ENCODE peak calls at places on chromosomes 11 and 22, in seven cellular contexts. One of them, this sample, is unnamed.

GRCh38 chr11:76962583-76963416 is 71.4 kb upstream of the B3GNT6 start:
- DNase-seq in C1 segment of cervical spinal cord: no peak
- DNase-seq in spleen: no peak
- DNase-seq in brain microvascular endothelial cell: no peak
- DNase-seq in PC-9: no peak
- DNase-seq in NCI-H2081: no peak
- DNase-seq in HCT116: no peak
- DNase-seq in this sample: no peak

GRCh38 chr11:134634897-134635831 is 223.1 kb upstream of the B3GAT1 start:
- DNase-seq in C1 segment of cervical spinal cord: peak
- DNase-seq in spleen: peak
- DNase-seq in brain microvascular endothelial cell: no peak
- DNase-seq in PC-9: no peak
- DNase-seq in NCI-H2081: no peak
- DNase-seq in HCT116: no peak
- DNase-seq in this sample: no peak

GRCh38 chr11:62707277-62707771 is at the start of the genes BSCL2 and GNG3:
- DNase-seq in C1 segment of cervical spinal cord: peak
- DNase-seq in spleen: peak
- DNase-seq in brain microvascular endothelial cell: no peak
- DNase-seq in PC-9: no peak
- DNase-seq in NCI-H2081: no peak
- DNase-seq in HCT116: no peak
- DNase-seq in this sample: no peak

GRCh38 chr22:47768027-47768426 is 1005.6 kb downstream of the TBC1D22A start:
- DNase-seq in C1 segment of cervical spinal cord: no peak
- DNase-seq in spleen: no peak
- DNase-seq in brain microvascular endothelial cell: no peak
- DNase-seq in PC-9: no peak
- DNase-seq in NCI-H2081: no peak
- DNase-seq in HCT116: no peak
- DNase-seq in this sample: no peak

GRCh38 chr22:38881464-38881871 is 9.5 kb upstream of the CBX6 start:
- DNase-seq in C1 segment of cervical spinal cord: peak
- DNase-seq in spleen: no peak
- DNase-seq in brain microvascular endothelial cell: no peak
- DNase-seq in PC-9: no peak
- DNase-seq in NCI-H2081: no peak
- DNase-seq in HCT116: no peak
- DNase-seq in this sample: peak

GRCh38 chr11:57709802-57710367 is 2.1 kb downstream of the MED19 start:
- DNase-seq in C1 segment of cervical spinal cord: no peak
- DNase-seq in spleen: no peak
- DNase-seq in brain microvascular endothelial cell: no peak
- DNase-seq in PC-9: no peak
- DNase-seq in NCI-H2081: no peak
- DNase-seq in HCT116: no peak
- DNase-seq in this sample: no peak

GRCh38 chr22:32528984-32529982 is 54.7 kb downstream of the FBXO7 start:
- DNase-seq in C1 segment of cervical spinal cord: peak
- DNase-seq in spleen: peak
- DNase-seq in brain microvascular endothelial cell: peak
- DNase-seq in PC-9: peak
- DNase-seq in NCI-H2081: peak
- DNase-seq in HCT116: peak
- DNase-seq in this sample: peak

GRCh38 chr11:27501102-27501501 is 5.5 kb downstream of the LIN7C start:
- DNase-seq in C1 segment of cervical spinal cord: no peak
- DNase-seq in spleen: no peak
- DNase-seq in brain microvascular endothelial cell: no peak
- DNase-seq in PC-9: no peak
- DNase-seq in NCI-H2081: no peak
- DNase-seq in HCT116: no peak
- DNase-seq in this sample: no peak

GRCh38 chr11:74726547-74727182 is 4.6 kb downstream of the CHRDL2 start:
- DNase-seq in C1 segment of cervical spinal cord: peak
- DNase-seq in spleen: peak
- DNase-seq in brain microvascular endothelial cell: peak
- DNase-seq in PC-9: peak
- DNase-seq in NCI-H2081: peak
- DNase-seq in HCT116: peak
- DNase-seq in this sample: peak

GRCh38 chr22:47225080-47225930 is 462.9 kb downstream of the TBC1D22A start:
- DNase-seq in C1 segment of cervical spinal cord: no peak
- DNase-seq in spleen: no peak
- DNase-seq in brain microvascular endothelial cell: no peak
- DNase-seq in PC-9: no peak
- DNase-seq in NCI-H2081: no peak
- DNase-seq in HCT116: no peak
- DNase-seq in this sample: peak

GRCh38 chr11:95788921-95789505 is 569 bp downstream of the FAM76B start:
- DNase-seq in C1 segment of cervical spinal cord: no peak
- DNase-seq in spleen: no peak
- DNase-seq in brain microvascular endothelial cell: peak
- DNase-seq in PC-9: peak
- DNase-seq in NCI-H2081: peak
- DNase-seq in HCT116: no peak
- DNase-seq in this sample: no peak

GRCh38 chr11:15038963-15039362 is 34.4 kb upstream of the CALCB start:
- DNase-seq in C1 segment of cervical spinal cord: no peak
- DNase-seq in spleen: no peak
- DNase-seq in brain microvascular endothelial cell: no peak
- DNase-seq in PC-9: no peak
- DNase-seq in NCI-H2081: no peak
- DNase-seq in HCT116: peak
- DNase-seq in this sample: no peak

GRCh38 chr11:81039916-81040530 is 1599.2 kb upstream of the TENM4 start:
- DNase-seq in C1 segment of cervical spinal cord: no peak
- DNase-seq in spleen: no peak
- DNase-seq in brain microvascular endothelial cell: no peak
- DNase-seq in PC-9: no peak
- DNase-seq in NCI-H2081: no peak
- DNase-seq in HCT116: no peak
- DNase-seq in this sample: no peak

GRCh38 chr22:42619261-42620063 is 4.8 kb upstream of the POLDIP3 start:
- DNase-seq in C1 segment of cervical spinal cord: no peak
- DNase-seq in spleen: no peak
- DNase-seq in brain microvascular endothelial cell: no peak
- DNase-seq in PC-9: no peak
- DNase-seq in NCI-H2081: no peak
- DNase-seq in HCT116: no peak
- DNase-seq in this sample: no peak

GRCh38 chr11:121464352-121464946 is 11.7 kb upstream of the SORL1-AS1 start:
- DNase-seq in C1 segment of cervical spinal cord: peak
- DNase-seq in spleen: peak
- DNase-seq in brain microvascular endothelial cell: peak
- DNase-seq in PC-9: peak
- DNase-seq in NCI-H2081: no peak
- DNase-seq in HCT116: peak
- DNase-seq in this sample: peak

GRCh38 chr11:117456027-117456720 is 128.5 kb downstream of the CEP164 start:
- DNase-seq in C1 segment of cervical spinal cord: no peak
- DNase-seq in spleen: no peak
- DNase-seq in brain microvascular endothelial cell: no peak
- DNase-seq in PC-9: no peak
- DNase-seq in NCI-H2081: no peak
- DNase-seq in HCT116: no peak
- DNase-seq in this sample: no peak

GRCh38 chr11:65739022-65739421 is 18.4 kb upstream of the RNASEH2C start:
- DNase-seq in C1 segment of cervical spinal cord: no peak
- DNase-seq in spleen: no peak
- DNase-seq in brain microvascular endothelial cell: no peak
- DNase-seq in PC-9: no peak
- DNase-seq in NCI-H2081: no peak
- DNase-seq in HCT116: no peak
- DNase-seq in this sample: no peak

GRCh38 chr11:124751391-124751740 is 689 bp downstream of the VSIG2 start:
- DNase-seq in C1 segment of cervical spinal cord: no peak
- DNase-seq in spleen: peak
- DNase-seq in brain microvascular endothelial cell: no peak
- DNase-seq in PC-9: no peak
- DNase-seq in NCI-H2081: no peak
- DNase-seq in HCT116: no peak
- DNase-seq in this sample: no peak

GRCh38 chr11:86192858-86193257 is 51.7 kb upstream of the EED start:
- DNase-seq in C1 segment of cervical spinal cord: no peak
- DNase-seq in spleen: no peak
- DNase-seq in brain microvascular endothelial cell: no peak
- DNase-seq in PC-9: no peak
- DNase-seq in NCI-H2081: peak
- DNase-seq in HCT116: no peak
- DNase-seq in this sample: no peak

GRCh38 chr11:128759597-128759996 is 65.7 kb downstream of the FLI1 start:
- DNase-seq in C1 segment of cervical spinal cord: no peak
- DNase-seq in spleen: no peak
- DNase-seq in brain microvascular endothelial cell: peak
- DNase-seq in PC-9: peak
- DNase-seq in NCI-H2081: no peak
- DNase-seq in HCT116: no peak
- DNase-seq in this sample: no peak

This sample was measured in sigmoid colon.